ENCODE peak calls at places on chromosomes 1 and 21, in nine cellular contexts. I, C, A, Y, E, G, R, J and K are unnamed samples.

GRCh38 chr21:34284613-34285160 is 79.1 kb upstream of the KCNE2 start:
- DNase-seq in I (no peak), C (no peak), A (no peak), Y (no peak), E (no peak), G (no peak), R (no peak), J (no peak), K (no peak)

GRCh38 chr1:65075123-65075976 is 72.7 kb upstream of the AK4 start:
- DNase-seq in I (peak), C (no peak), A (peak), Y (peak), E (peak), G (peak), R (peak), J (peak), K (no peak)

GRCh38 chr1:11518791-11519628 is 40.1 kb downstream of the DISP3 start:
- DNase-seq in I (no peak), C (no peak), A (no peak), Y (no peak), E (no peak), G (no peak), R (no peak), J (no peak), K (no peak)

GRCh38 chr1:29354511-29355098 is 118.3 kb downstream of the PTPRU start:
- DNase-seq in I (no peak), C (no peak), A (no peak), Y (no peak), E (no peak), G (no peak), R (no peak), J (no peak), K (no peak)

GRCh38 chr1:145927916-145928647 is 798 bp upstream of the RBM8A start:
- DNase-seq in I (no peak), C (no peak), A (no peak), Y (no peak), E (no peak), G (no peak), R (no peak), J (no peak), K (no peak)

GRCh38 chr1:203408485-203409229 is 57.7 kb upstream of the FMOD start:
- DNase-seq in I (peak), C (no peak), A (peak), Y (peak), E (peak), G (no peak), R (peak), J (no peak), K (peak)

GRCh38 chr1:206963119-206963712 is 7.0 kb downstream of the FCAMR start:
- DNase-seq in I (no peak), C (no peak), A (no peak), Y (no peak), E (no peak), G (no peak), R (no peak), J (no peak), K (no peak)

GRCh38 chr1:33517596-33518250 is 45.3 kb downstream of the ZSCAN20 start:
- DNase-seq in I (no peak), C (no peak), A (peak), Y (peak), E (no peak), G (no peak), R (no peak), J (no peak), K (no peak)

GRCh38 chr1:103457856-103458255 is 67.6 kb upstream of the RNPC3 start:
- DNase-seq in I (no peak), C (no peak), A (no peak), Y (no peak), E (no peak), G (no peak), R (no peak), J (no peak), K (no peak)